ENCODE peak calls at places on chromosomes 5 and 9, in nine cellular contexts. W is OCI-LY7, F is HCT116, Q is GM23338, O is astrocyte, V is mammary epithelial cell, G is IMR-90, I is HepG2, P is endothelial cell of umbilical vein. A is an unnamed sample.

GRCh38 chr5:78475370-78475769 is 115.0 kb downstream of the SCAMP1 start:
- DNase-seq in G (no peak), W (no peak), Q (no peak), I (no peak), F (no peak), O (no peak), V (no peak), P (no peak), A (no peak)

GRCh38 chr5:68646142-68646541 is 430.6 kb downstream of the PIK3R1 start:
- DNase-seq in O (peak; percentile 7), P (no peak), I (no peak), F (no peak), G (no peak), V (no peak), W (no peak), Q (no peak), A (no peak)

GRCh38 chr9:104896131-104896530 is 31.8 kb downstream of the ABCA1 start:
- DNase-seq in G (peak; percentile 53), W (no peak), F (no peak), I (no peak), V (no peak), Q (no peak), O (no peak), P (no peak), A (no peak)

GRCh38 chr5:44233691-44234090 is 155.5 kb downstream of the FGF10 start:
- DNase-seq in G (no peak), Q (no peak), P (no peak), O (no peak), V (no peak), I (no peak), F (no peak), W (no peak), A (no peak)

GRCh38 chr5:179293276-179293675 is 52.0 kb downstream of the ADAMTS2 start:
- DNase-seq in G (no peak), F (no peak), Q (no peak), P (no peak), O (no peak), V (no peak), I (no peak), W (no peak), A (no peak)

GRCh38 chr9:79357620-79358019 is 214.1 kb upstream of the TLE4 start:
- DNase-seq in O (no peak), I (no peak), F (no peak), V (no peak), G (no peak), W (no peak), Q (no peak), P (no peak), A (no peak)

GRCh38 chr5:107555425-107556090 is 115.2 kb downstream of the EFNA5 start:
- DNase-seq in O (peak; percentile 59), W (no peak), V (peak; percentile 57), P (no peak), G (peak; percentile 69), Q (no peak), F (no peak), I (no peak), A (no peak)

GRCh38 chr5:122007445-122008010 is 45.8 kb downstream of the SRFBP1 start:
- DNase-seq in W (no peak), P (no peak), I (no peak), Q (no peak), O (no peak), F (no peak), V (no peak), G (no peak), A (no peak)

GRCh38 chr5:139878093-139878492 is 82.5 kb downstream of the PSD2 start:
- DNase-seq in V (no peak), P (no peak), O (no peak), I (no peak), W (no peak), F (peak; percentile 16), Q (no peak), G (no peak), A (no peak)

GRCh38 chr5:73496984-73497457 is 1.2 kb upstream of the BTF3 start:
- DNase-seq in F (peak; percentile 79), O (peak; percentile 47), V (peak; percentile 73), G (peak; percentile 72), I (peak; percentile 90), W (peak; percentile 75), Q (peak; percentile 53), P (peak; percentile 54), A (peak; percentile 79)

GRCh38 chr9:81588148-81588874 is 101.0 kb downstream of the TLE1 start:
- DNase-seq in G (peak; percentile 74), P (peak; percentile 94), O (peak; percentile 58), F (no peak), W (no peak), V (no peak), I (peak; percentile 99), Q (no peak), A (no peak)

GRCh38 chr5:124352312-124352711 is 394.1 kb downstream of the ZNF608 start:
- DNase-seq in P (no peak), V (no peak), O (no peak), F (no peak), Q (no peak), W (no peak), G (no peak), I (no peak), A (no peak)

GRCh38 chr9:25716220-25716872 is 38.1 kb upstream of the TUSC1 start:
- DNase-seq in W (peak; percentile 7), G (peak; percentile 74), F (no peak), P (peak; percentile 45), I (peak; percentile 6), O (peak; percentile 7), Q (peak; percentile 84), V (peak; percentile 44), A (peak; percentile 6)

GRCh38 chr5:131771692-131772091 is 25.1 kb downstream of the FNIP1 start:
- DNase-seq in V (no peak), O (no peak), Q (no peak), P (no peak), W (no peak), I (no peak), G (no peak), F (no peak), A (no peak)

GRCh38 chr5:131769961-131770360 is 26.9 kb downstream of the FNIP1 start:
- DNase-seq in I (peak; percentile 31), G (no peak), O (no peak), W (no peak), V (no peak), F (no peak), P (no peak), Q (no peak), A (no peak)

GRCh38 chr5:131773805-131774204 is 23.0 kb downstream of the FNIP1 start:
- DNase-seq in G (no peak), W (no peak), Q (no peak), F (no peak), V (no peak), O (no peak), P (no peak), I (no peak), A (no peak)

GRCh38 chr5:131776451-131776850 is 20.4 kb downstream of the FNIP1 start:
- DNase-seq in W (no peak), Q (no peak), V (no peak), P (no peak), F (no peak), G (no peak), O (no peak), I (no peak), A (no peak)

GRCh38 chr5:131774652-131775367 is 22.0 kb downstream of the FNIP1 start:
- DNase-seq in W (no peak), P (no peak), Q (no peak), O (no peak), G (no peak), I (no peak), V (no peak), F (no peak), A (no peak)
- H3K27ac ChIP-seq in W (no peak overlapping the region), P (no peak overlapping the region), Q (no peak overlapping the region), O (no peak overlapping the region), G (no peak overlapping the region), I (no peak overlapping the region), V (no peak overlapping the region), F (no peak overlapping the region), A (no peak overlapping the region)

GRCh38 chr9:37379835-37380234 is 42.7 kb upstream of the GRHPR start:
- DNase-seq in W (no peak), O (no peak), V (no peak), P (no peak), F (no peak), I (no peak), Q (no peak), G (no peak), A (no peak)

GRCh38 chr9:37374892-37375291 is 47.6 kb upstream of the GRHPR start:
- DNase-seq in I (no peak), Q (no peak), O (no peak), F (no peak), G (no peak), W (peak; percentile 99), V (no peak), P (no peak), A (no peak)

GRCh38 chr9:37380570-37380969 is 41.9 kb upstream of the GRHPR start:
- DNase-seq in V (no peak), P (no peak), G (no peak), W (no peak), I (no peak), O (no peak), Q (no peak), F (no peak), A (no peak)

GRCh38 chr9:37378613-37379004 is 43.9 kb upstream of the GRHPR start:
- DNase-seq in O (no peak), I (no peak), G (no peak), P (no peak), F (no peak), V (no peak), W (no peak), Q (no peak), A (no peak)

GRCh38 chr9:37377688-37378612 is 44.5 kb upstream of the GRHPR start:
- DNase-seq in Q (no peak), F (no peak), P (no peak), V (no peak), I (no peak), G (no peak), W (no peak), O (no peak), A (no peak)
- H3K4me2 ChIP-seq in Q (no peak overlapping the region), F (no peak overlapping the region), P (no peak overlapping the region), V (no peak overlapping the region), I (no peak overlapping the region), G (no peak overlapping the region), W (peak overlapping the region; percentile 59), O (no peak overlapping the region), A (no peak overlapping the region)

GRCh38 chr5:52269853-52270252 is 517.9 kb upstream of the ITGA1 start:
- DNase-seq in W (no peak), P (no peak), I (no peak), G (no peak), V (no peak), F (no peak), Q (peak; percentile 13), O (no peak), A (no peak)

DNA sequence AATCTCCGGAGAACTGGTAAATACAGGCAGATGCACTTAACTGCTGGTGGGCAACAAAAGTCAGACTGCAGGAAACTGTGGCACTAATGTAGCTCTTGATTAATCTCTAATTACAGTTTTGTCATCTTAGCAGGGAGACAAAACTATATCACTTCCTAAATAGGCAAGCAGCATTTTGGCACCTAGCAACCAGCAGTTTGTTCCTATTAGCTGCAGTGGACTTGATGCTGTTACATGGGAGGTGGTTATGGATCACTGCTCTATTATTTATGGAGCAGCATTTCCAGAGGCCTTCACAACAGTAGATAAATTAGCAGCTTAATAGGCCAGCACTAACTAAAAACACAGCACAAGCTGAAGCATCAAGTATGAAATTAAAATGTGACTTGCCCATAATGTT is 518.3 kb upstream of the ITGA1 start:
- DNase-seq in G (no peak), W (no peak), P (no peak), Q (peak; percentile 2), V (no peak), F (no peak), O (no peak), I (no peak), A (no peak)
- H2AFZ ChIP-seq in G (no peak overlapping the region), W (no peak overlapping the region), P (no peak overlapping the region), Q (no peak overlapping the region), V (peak overlapping the region; percentile 20), F (peak overlapping the region; percentile 3), O (peak overlapping the region; percentile 32), I (no peak overlapping the region), A (no peak overlapping the region)

GRCh38 chr5:96673127-96673526 is 11.0 kb downstream of the CAST start:
- DNase-seq in Q (no peak), P (no peak), I (no peak), O (no peak), G (no peak), F (no peak), W (no peak), V (no peak), A (no peak)
- H3K27ac ChIP-seq in Q (no peak overlapping the region), P (no peak overlapping the region), I (no peak overlapping the region), O (no peak overlapping the region), G (no peak overlapping the region), F (no peak overlapping the region), W (no peak overlapping the region), V (no peak overlapping the region), A (no peak overlapping the region)